ENCODE peak calls at places on chromosomes 7 and 10, in seven cellular contexts. B is SK-N-SH, N is HCT116, Z is GM23338, H is K562, A is HepG2, E is GM12878. F is an unnamed sample. For H3K4me1, the result is how much of the 10 kb centered on the place peaks cover.

GRCh38 chr7:116258734-116259133 is 48.4 kb downstream of the TES start:
- DNase-seq in B (peak), N (peak), Z (peak), H (peak), A (peak), E (peak), F (no peak)

GRCh38 chr7:55550010-55550409 is 22.3 kb downstream of the VOPP1 start:
- DNase-seq in B (no peak), N (peak), Z (no peak), H (no peak), A (no peak), E (no peak), F (no peak)

GRCh38 chr7:27184342-27185012 is 555 bp downstream of the HOXA11 start:
- DNase-seq in B (peak), N (no peak), Z (peak), H (no peak), A (no peak), E (no peak), F (no peak)

GRCh38 chr10:3482200-3482993 is 302.6 kb downstream of the KLF6 start:
- DNase-seq in B (no peak), N (peak), Z (peak), H (peak), A (peak), E (peak), F (no peak)

GRCh38 chr10:88542522-88542921 is 40.6 kb downstream of the RNLS start:
- DNase-seq in B (no peak), N (no peak), Z (no peak), H (no peak), A (no peak), E (no peak), F (no peak)

GRCh38 chr10:45560262-45560661 is 112.3 kb downstream of the ZFAND4 start:
- DNase-seq in B (no peak), N (no peak), Z (no peak), H (no peak), A (peak), E (no peak), F (no peak)

GRCh38 chr7:159030490-159031134 is 114.1 kb downstream of the VIPR2 start:
- DNase-seq in B (peak), N (peak), Z (peak), H (peak), A (peak), E (no peak), F (no peak)

GRCh38 chr10:17851611-17852010 is 42.5 kb downstream of the MRC1 start:
- DNase-seq in B (no peak), N (no peak), Z (peak), H (no peak), A (no peak), E (no peak), F (no peak)

GRCh38 chr7:36021917-36022550 is 131.0 kb upstream of the EEPD1 start:
- DNase-seq in B (peak), N (no peak), Z (no peak), H (no peak), A (no peak), E (no peak), F (no peak)

GRCh38 chr10:69459893-69460575 is 8.8 kb downstream of the TSPAN15 start:
- DNase-seq in B (peak), N (no peak), Z (no peak), H (no peak), A (no peak), E (no peak), F (no peak)

GRCh38 chr10:15879058-15879457 is 18.8 kb upstream of the MINDY3 start:
- DNase-seq in B (peak), N (no peak), Z (peak), H (peak), A (peak), E (no peak), F (no peak)

GRCh38 chr10:60955957-60956425 is 12.0 kb upstream of the RHOBTB1 start:
- DNase-seq in B (no peak), N (no peak), Z (no peak), H (no peak), A (peak), E (no peak), F (peak)

GRCh38 chr10:65660006-65660405 is 1265.8 kb upstream of the LRRTM3 start:
- DNase-seq in B (no peak), N (no peak), Z (no peak), H (no peak), A (no peak), E (no peak), F (no peak)

GRCh38 chr10:33304553-33304952 is 29.9 kb downstream of the NRP1 start:
- DNase-seq in B (no peak), N (no peak), Z (no peak), H (no peak), A (no peak), E (no peak), F (no peak)

GRCh38 chr10:33306126-33306525 is 28.3 kb downstream of the NRP1 start:
- DNase-seq in B (no peak), N (no peak), Z (no peak), H (no peak), A (no peak), E (no peak), F (no peak)

GRCh38 chr10:33301097-33301789 is 33.2 kb downstream of the NRP1 start:
- DNase-seq in B (no peak), N (no peak), Z (no peak), H (no peak), A (no peak), E (no peak), F (no peak)

GRCh38 chr10:33302188-33302829 is 32.2 kb downstream of the NRP1 start:
- DNase-seq in B (no peak), N (no peak), Z (no peak), H (no peak), A (no peak), E (no peak), F (no peak)

GRCh38 chr10:33303988-33304387 is 30.5 kb downstream of the NRP1 start:
- DNase-seq in B (no peak), N (no peak), Z (no peak), H (no peak), A (no peak), E (no peak), F (no peak)
- H3K4me1 ChIP-seq in B (under half), N (under half), Z (under half), H (under half), A (half or more), E (under half), F (half or more)

GRCh38 chr7:102085223-102085772 is 201.4 kb upstream of the SH2B2 start:
- DNase-seq in B (no peak), N (no peak), Z (no peak), H (no peak), A (no peak), E (no peak), F (no peak)
- TF ChIP-seq POLR2AphosphoS5 in B (no peak), N (no peak), Z (no peak), H (no peak), A (no peak), E (no peak), F (no peak)

DNA sequence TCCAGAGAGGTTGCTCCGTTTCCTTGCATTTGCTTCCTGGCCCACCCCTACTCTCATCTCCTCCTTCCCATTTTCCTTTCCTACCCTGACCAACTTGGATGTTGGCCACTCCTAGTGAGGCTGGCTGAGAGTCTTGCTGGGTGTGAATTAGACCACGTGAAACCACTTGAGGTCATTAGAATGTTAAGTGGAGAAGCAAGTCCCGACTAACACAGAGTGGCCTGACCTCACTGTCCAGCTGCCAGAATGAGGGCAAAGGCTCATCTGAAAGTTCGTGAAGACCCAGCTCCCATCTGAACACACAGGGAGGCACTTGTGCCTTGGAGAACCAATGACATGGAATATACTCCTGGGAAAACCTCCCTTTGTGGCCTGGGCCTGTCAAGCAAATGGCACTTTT is 80.8 kb downstream of the WDR11 start:
- DNase-seq in B (no peak), N (no peak), Z (no peak), H (no peak), A (no peak), E (no peak), F (no peak)
- TF ChIP-seq REST in B (no peak), N (no peak), Z (no peak), H (no peak), A (no peak), E (no peak), F (no peak)

GRCh38 chr7:99120916-99121315 is 23.0 kb downstream of the SMURF1 start:
- DNase-seq in B (no peak), N (no peak), Z (no peak), H (no peak), A (no peak), E (no peak), F (no peak)

GRCh38 chr7:99123571-99124033 is 20.3 kb downstream of the SMURF1 start:
- DNase-seq in B (no peak), N (no peak), Z (no peak), H (no peak), A (no peak), E (no peak), F (no peak)

GRCh38 chr7:99122762-99123161 is 21.1 kb downstream of the SMURF1 start:
- DNase-seq in B (no peak), N (no peak), Z (no peak), H (no peak), A (no peak), E (no peak), F (no peak)

GRCh38 chr7:99121496-99122021 is 22.3 kb downstream of the SMURF1 start:
- DNase-seq in B (no peak), N (no peak), Z (no peak), H (no peak), A (no peak), E (no peak), F (no peak)

GRCh38 chr7:99120503-99120902 is 23.4 kb downstream of the SMURF1 start:
- DNase-seq in B (no peak), N (no peak), Z (no peak), H (no peak), A (no peak), E (no peak), F (no peak)
- H3K4me1 ChIP-seq in B (under half), N (under half), Z (under half), H (under half), A (under half), E (under half), F (under half)

DNA sequence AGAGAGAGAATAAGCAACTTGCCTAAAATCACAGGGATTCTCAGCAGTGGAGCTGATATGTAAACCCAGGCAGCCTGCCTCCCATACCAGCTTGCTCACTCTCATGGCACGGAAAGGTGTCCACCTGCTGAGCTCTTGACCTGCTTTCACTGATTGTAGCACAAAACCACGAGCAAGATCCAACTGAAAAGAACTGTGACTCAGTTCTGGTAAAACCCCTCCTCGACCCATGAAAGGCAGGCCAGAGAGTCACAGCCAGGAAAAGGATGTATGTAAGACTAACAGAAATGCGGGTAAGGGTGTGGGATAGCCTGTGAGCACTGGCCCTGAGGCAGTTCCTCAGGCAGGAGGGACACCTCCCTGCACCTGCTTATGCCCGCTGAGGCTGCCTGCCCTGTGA is 73.5 kb upstream of the GHITM start:
- DNase-seq in B (no peak), N (no peak), Z (no peak), H (no peak), A (no peak), E (no peak), F (no peak)
- TF ChIP-seq POLR2AphosphoS5 in B (no peak), N (no peak), Z (no peak), H (no peak), A (no peak), E (no peak), F (no peak)

DNA sequence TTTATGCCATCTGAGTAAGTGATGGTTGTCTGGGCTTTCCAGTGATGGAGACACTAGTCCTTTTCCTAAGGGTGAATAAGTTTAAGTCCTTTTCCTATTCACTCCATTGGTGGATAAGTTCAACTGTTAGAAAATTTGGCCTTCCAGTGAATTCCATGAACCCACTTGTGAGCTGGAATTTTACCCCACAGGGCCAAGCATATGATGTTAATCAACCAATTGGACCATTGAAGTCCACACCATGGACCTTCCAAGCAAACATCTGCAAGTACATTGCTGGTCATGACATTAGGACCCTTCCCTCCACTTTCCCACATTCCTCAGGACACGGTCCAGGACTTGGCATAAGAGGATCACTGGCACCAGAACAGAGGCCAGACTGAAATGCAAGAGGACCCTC is 381.4 kb downstream of the RPS24 start:
- DNase-seq in B (no peak), N (no peak), Z (no peak), H (no peak), A (no peak), E (no peak), F (no peak)
- TF ChIP-seq REST in B (no peak), N (no peak), Z (no peak), H (no peak), A (no peak), E (no peak), F (no peak)

GRCh38 chr7:139099181-139099947 is 10.2 kb downstream of the ZC3HAV1 start:
- DNase-seq in B (no peak), N (no peak), Z (no peak), H (no peak), A (no peak), E (no peak), F (no peak)
- H3K4me1 ChIP-seq in B (under half), N (under half), Z (under half), H (under half), A (under half), E (under half), F (under half)

GRCh38 chr7:88310950-88311674 is 4.4 kb upstream of the STEAP4 start:
- DNase-seq in B (no peak), N (no peak), Z (no peak), H (peak), A (no peak), E (no peak), F (no peak)

GRCh38 chr7:88307841-88308240 is 1.1 kb upstream of the STEAP4 start:
- DNase-seq in B (no peak), N (no peak), Z (no peak), H (no peak), A (no peak), E (no peak), F (no peak)

GRCh38 chr7:88311675-88312036 is 5.0 kb upstream of the STEAP4 start:
- DNase-seq in B (no peak), N (no peak), Z (no peak), H (no peak), A (no peak), E (no peak), F (no peak)

GRCh38 chr7:88312061-88312663 is 5.5 kb upstream of the STEAP4 start:
- DNase-seq in B (no peak), N (no peak), Z (no peak), H (no peak), A (no peak), E (no peak), F (no peak)

DNA sequence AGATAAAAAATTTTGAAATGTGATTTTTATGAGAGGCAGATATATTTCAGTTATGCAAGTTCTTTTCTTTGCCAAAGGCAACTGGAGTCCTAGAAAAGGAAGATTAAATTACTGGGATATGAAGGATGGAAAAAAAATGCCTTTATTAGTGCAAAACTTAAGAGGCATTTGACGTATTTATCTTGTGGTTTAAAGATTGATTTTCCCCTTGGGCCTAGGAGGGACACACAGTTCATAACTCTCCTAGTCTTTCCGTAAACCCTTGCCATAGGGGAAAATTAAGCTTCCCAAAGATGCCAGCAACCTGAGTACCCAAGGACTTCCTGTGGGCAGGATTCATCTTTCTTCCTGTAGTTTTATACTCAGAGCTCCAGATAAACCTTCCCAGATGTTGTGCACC is 3.2 kb upstream of the STEAP4 start:
- DNase-seq in B (no peak), N (no peak), Z (no peak), H (no peak), A (no peak), E (no peak), F (no peak)
- TF ChIP-seq POLR2AphosphoS5 in B (no peak), N (no peak), Z (no peak), H (no peak), A (no peak), E (no peak), F (no peak)